ENCODE peak calls at places on chromosome 4, in six cellular contexts. One of them, this sample, is unnamed.

GRCh38 chr4:40211224-40212185 is 14.7 kb downstream of the RHOH start:
- DNase-seq in astrocyte: no peak
- DNase-seq in fibroblast of mammary gland: peak
- DNase-seq in pancreas: no peak
- DNase-seq in cardiac muscle cell: no peak
- DNase-seq in fibroblast of pulmonary artery: no peak
- DNase-seq in this sample: no peak

GRCh38 chr4:54066718-54067129 is 2.3 kb upstream of the CHIC2 start:
- DNase-seq in astrocyte: no peak
- DNase-seq in fibroblast of mammary gland: no peak
- DNase-seq in pancreas: no peak
- DNase-seq in cardiac muscle cell: no peak
- DNase-seq in fibroblast of pulmonary artery: peak
- DNase-seq in this sample: no peak

GRCh38 chr4:140718240-140718639 is 37.9 kb downstream of the TBC1D9 start:
- DNase-seq in astrocyte: peak
- DNase-seq in fibroblast of mammary gland: peak
- DNase-seq in pancreas: no peak
- DNase-seq in cardiac muscle cell: peak
- DNase-seq in fibroblast of pulmonary artery: peak
- DNase-seq in this sample: no peak

GRCh38 chr4:176262243-176262642 is 6.8 kb downstream of the ASB5 start:
- DNase-seq in astrocyte: no peak
- DNase-seq in fibroblast of mammary gland: no peak
- DNase-seq in pancreas: no peak
- DNase-seq in cardiac muscle cell: no peak
- DNase-seq in fibroblast of pulmonary artery: no peak
- DNase-seq in this sample: no peak

GRCh38 chr4:122334828-122335227 is 44.0 kb upstream of the ADAD1 start:
- DNase-seq in astrocyte: no peak
- DNase-seq in fibroblast of mammary gland: no peak
- DNase-seq in pancreas: no peak
- DNase-seq in cardiac muscle cell: no peak
- DNase-seq in fibroblast of pulmonary artery: no peak
- DNase-seq in this sample: no peak

GRCh38 chr4:114103908-114104307 is 124.5 kb upstream of the ARSJ start:
- DNase-seq in astrocyte: no peak
- DNase-seq in fibroblast of mammary gland: no peak
- DNase-seq in pancreas: no peak
- DNase-seq in cardiac muscle cell: no peak
- DNase-seq in fibroblast of pulmonary artery: no peak
- DNase-seq in this sample: no peak

GRCh38 chr4:55397024-55397520 is 1.3 kb downstream of the TMEM165 start:
- DNase-seq in astrocyte: peak
- DNase-seq in fibroblast of mammary gland: peak
- DNase-seq in pancreas: no peak
- DNase-seq in cardiac muscle cell: peak
- DNase-seq in fibroblast of pulmonary artery: peak
- DNase-seq in this sample: no peak

GRCh38 chr4:115648786-115649185 is 535.4 kb upstream of the NDST4 start:
- DNase-seq in astrocyte: no peak
- DNase-seq in fibroblast of mammary gland: no peak
- DNase-seq in pancreas: no peak
- DNase-seq in cardiac muscle cell: no peak
- DNase-seq in fibroblast of pulmonary artery: no peak
- DNase-seq in this sample: no peak

GRCh38 chr4:173485164-173485563 is 44.9 kb downstream of the HAND2 start:
- DNase-seq in astrocyte: peak
- DNase-seq in fibroblast of mammary gland: peak
- DNase-seq in pancreas: no peak
- DNase-seq in cardiac muscle cell: no peak
- DNase-seq in fibroblast of pulmonary artery: peak
- DNase-seq in this sample: no peak

GRCh38 chr4:8515316-8516060 is 64.7 kb upstream of the GPR78 start:
- DNase-seq in astrocyte: no peak
- DNase-seq in fibroblast of mammary gland: no peak
- DNase-seq in pancreas: no peak
- DNase-seq in cardiac muscle cell: peak
- DNase-seq in fibroblast of pulmonary artery: peak
- DNase-seq in this sample: no peak

GRCh38 chr4:111959202-111959601 is 186.1 kb upstream of the FAM241A start:
- DNase-seq in astrocyte: peak
- DNase-seq in fibroblast of mammary gland: peak
- DNase-seq in pancreas: no peak
- DNase-seq in cardiac muscle cell: peak
- DNase-seq in fibroblast of pulmonary artery: peak
- DNase-seq in this sample: no peak

GRCh38 chr4:2413821-2414610 is 4.4 kb downstream of the ZFYVE28 start:
- DNase-seq in astrocyte: no peak
- DNase-seq in fibroblast of mammary gland: no peak
- DNase-seq in pancreas: no peak
- DNase-seq in cardiac muscle cell: peak
- DNase-seq in fibroblast of pulmonary artery: peak
- DNase-seq in this sample: no peak

GRCh38 chr4:107036602-107037151 is 564 bp upstream of the DKK2 start:
- DNase-seq in astrocyte: no peak
- DNase-seq in fibroblast of mammary gland: no peak
- DNase-seq in pancreas: no peak
- DNase-seq in cardiac muscle cell: no peak
- DNase-seq in fibroblast of pulmonary artery: no peak
- DNase-seq in this sample: no peak

GRCh38 chr4:189974056-189974455 is 33.4 kb downstream of the FRG1 start:
- DNase-seq in astrocyte: no peak
- DNase-seq in fibroblast of mammary gland: peak
- DNase-seq in pancreas: no peak
- DNase-seq in cardiac muscle cell: peak
- DNase-seq in fibroblast of pulmonary artery: peak
- DNase-seq in this sample: no peak

GRCh38 chr4:134345249-134345648 is 143.7 kb upstream of the PABPC4L start:
- DNase-seq in astrocyte: no peak
- DNase-seq in fibroblast of mammary gland: no peak
- DNase-seq in pancreas: no peak
- DNase-seq in cardiac muscle cell: no peak
- DNase-seq in fibroblast of pulmonary artery: no peak
- DNase-seq in this sample: no peak

GRCh38 chr4:123453006-123453685 is 56.6 kb downstream of the SPRY1 start:
- DNase-seq in astrocyte: peak
- DNase-seq in fibroblast of mammary gland: peak
- DNase-seq in pancreas: no peak
- DNase-seq in cardiac muscle cell: no peak
- DNase-seq in fibroblast of pulmonary artery: no peak
- DNase-seq in this sample: no peak

GRCh38 chr4:2402053-2402452 is 16.4 kb downstream of the ZFYVE28 start:
- DNase-seq in astrocyte: peak
- DNase-seq in fibroblast of mammary gland: no peak
- DNase-seq in pancreas: peak
- DNase-seq in cardiac muscle cell: peak
- DNase-seq in fibroblast of pulmonary artery: peak
- DNase-seq in this sample: peak

GRCh38 chr4:120228086-120228485 is 161.4 kb upstream of the MAD2L1 start:
- DNase-seq in astrocyte: no peak
- DNase-seq in fibroblast of mammary gland: peak
- DNase-seq in pancreas: no peak
- DNase-seq in cardiac muscle cell: no peak
- DNase-seq in fibroblast of pulmonary artery: peak
- DNase-seq in this sample: no peak

GRCh38 chr4:44760142-44760898 is 34.0 kb upstream of the GNPDA2 start:
- DNase-seq in astrocyte: peak
- DNase-seq in fibroblast of mammary gland: peak
- DNase-seq in pancreas: no peak
- DNase-seq in cardiac muscle cell: peak
- DNase-seq in fibroblast of pulmonary artery: peak
- DNase-seq in this sample: peak

GRCh38 chr4:89283975-89284556 is 23.5 kb downstream of the GPRIN3 start:
- DNase-seq in astrocyte: no peak
- DNase-seq in fibroblast of mammary gland: no peak
- DNase-seq in pancreas: no peak
- DNase-seq in cardiac muscle cell: no peak
- DNase-seq in fibroblast of pulmonary artery: no peak
- DNase-seq in this sample: no peak

GRCh38 chr4:139986621-139987510 is 167.1 kb downstream of the MAML3 start:
- DNase-seq in astrocyte: peak
- DNase-seq in fibroblast of mammary gland: peak
- DNase-seq in pancreas: no peak
- DNase-seq in cardiac muscle cell: peak
- DNase-seq in fibroblast of pulmonary artery: peak
- DNase-seq in this sample: no peak

GRCh38 chr4:32472918-32473317 is 1752.7 kb downstream of the PCDH7 start:
- DNase-seq in astrocyte: no peak
- DNase-seq in fibroblast of mammary gland: peak
- DNase-seq in pancreas: no peak
- DNase-seq in cardiac muscle cell: no peak
- DNase-seq in fibroblast of pulmonary artery: no peak
- DNase-seq in this sample: no peak

GRCh38 chr4:188660796-188661195 is 521.6 kb downstream of the TRIML1 start:
- DNase-seq in astrocyte: no peak
- DNase-seq in fibroblast of mammary gland: no peak
- DNase-seq in pancreas: no peak
- DNase-seq in cardiac muscle cell: no peak
- DNase-seq in fibroblast of pulmonary artery: no peak
- DNase-seq in this sample: peak

GRCh38 chr4:92969650-92970370 is 666.0 kb downstream of the GRID2 start:
- DNase-seq in astrocyte: peak
- DNase-seq in fibroblast of mammary gland: peak
- DNase-seq in pancreas: no peak
- DNase-seq in cardiac muscle cell: peak
- DNase-seq in fibroblast of pulmonary artery: peak
- DNase-seq in this sample: no peak

GRCh38 chr4:103268746-103269145 is 70.6 kb upstream of the CENPE start:
- DNase-seq in astrocyte: no peak
- DNase-seq in fibroblast of mammary gland: no peak
- DNase-seq in pancreas: no peak
- DNase-seq in cardiac muscle cell: no peak
- DNase-seq in fibroblast of pulmonary artery: no peak
- DNase-seq in this sample: no peak

GRCh38 chr4:91596683-91597082 is 707.1 kb upstream of the GRID2 start:
- DNase-seq in astrocyte: no peak
- DNase-seq in fibroblast of mammary gland: no peak
- DNase-seq in pancreas: no peak
- DNase-seq in cardiac muscle cell: no peak
- DNase-seq in fibroblast of pulmonary artery: no peak
- DNase-seq in this sample: no peak

GRCh38 chr4:97123573-97123972 is 1019.7 kb downstream of the STPG2 start:
- DNase-seq in astrocyte: no peak
- DNase-seq in fibroblast of mammary gland: no peak
- DNase-seq in pancreas: no peak
- DNase-seq in cardiac muscle cell: no peak
- DNase-seq in fibroblast of pulmonary artery: no peak
- DNase-seq in this sample: no peak

GRCh38 chr4:17613761-17614415 is 553 bp upstream of the MED28 start:
- DNase-seq in astrocyte: peak
- DNase-seq in fibroblast of mammary gland: peak
- DNase-seq in pancreas: no peak
- DNase-seq in cardiac muscle cell: peak
- DNase-seq in fibroblast of pulmonary artery: peak
- DNase-seq in this sample: no peak

GRCh38 chr4:48169636-48170035 is 35.6 kb upstream of the TXK start:
- DNase-seq in astrocyte: no peak
- DNase-seq in fibroblast of mammary gland: no peak
- DNase-seq in pancreas: no peak
- DNase-seq in cardiac muscle cell: no peak
- DNase-seq in fibroblast of pulmonary artery: no peak
- DNase-seq in this sample: no peak

GRCh38 chr4:157222764-157223145 is 2.2 kb downstream of the GRIA2 start:
- DNase-seq in astrocyte: peak
- DNase-seq in fibroblast of mammary gland: no peak
- DNase-seq in pancreas: no peak
- DNase-seq in cardiac muscle cell: no peak
- DNase-seq in fibroblast of pulmonary artery: no peak
- DNase-seq in this sample: no peak

GRCh38 chr4:116070283-116070682 is 956.9 kb upstream of the NDST4 start:
- DNase-seq in astrocyte: peak
- DNase-seq in fibroblast of mammary gland: no peak
- DNase-seq in pancreas: no peak
- DNase-seq in cardiac muscle cell: no peak
- DNase-seq in fibroblast of pulmonary artery: no peak
- DNase-seq in this sample: no peak

GRCh38 chr4:37601527-37601926 is 84.6 kb downstream of the RELL1 start:
- DNase-seq in astrocyte: peak
- DNase-seq in fibroblast of mammary gland: peak
- DNase-seq in pancreas: no peak
- DNase-seq in cardiac muscle cell: peak
- DNase-seq in fibroblast of pulmonary artery: peak
- DNase-seq in this sample: no peak
- TF ChIP-seq CTCF in astrocyte: no peak
- TF ChIP-seq CTCF in fibroblast of mammary gland: no peak
- TF ChIP-seq CTCF in pancreas: no peak
- TF ChIP-seq CTCF in cardiac muscle cell: no peak
- TF ChIP-seq CTCF in fibroblast of pulmonary artery: no peak
- TF ChIP-seq CTCF in this sample: no peak

DNA sequence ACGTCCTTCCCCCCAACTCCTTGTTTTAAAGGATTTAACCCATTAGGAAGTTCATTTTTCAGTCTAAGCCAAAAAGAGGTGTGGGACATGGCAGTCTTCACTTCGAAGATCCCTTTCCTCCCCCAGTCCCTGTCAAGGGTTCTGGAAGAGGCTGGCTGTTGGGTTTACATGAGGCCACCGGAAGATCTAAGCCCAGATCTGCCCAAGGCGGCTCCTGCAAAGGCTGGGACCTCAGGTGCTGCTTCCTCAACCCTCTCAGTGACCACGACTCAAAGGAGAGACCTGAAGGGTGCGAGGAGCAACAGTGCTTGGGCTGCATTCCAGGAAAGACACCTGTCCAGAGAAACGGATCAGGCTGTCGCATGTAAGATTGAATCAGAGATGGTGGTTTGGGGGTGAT is 23.5 kb upstream of the ETNPPL start:
- DNase-seq in astrocyte: no peak
- DNase-seq in fibroblast of mammary gland: no peak
- DNase-seq in pancreas: no peak
- DNase-seq in cardiac muscle cell: no peak
- DNase-seq in fibroblast of pulmonary artery: no peak
- DNase-seq in this sample: no peak
- TF ChIP-seq CTCF in astrocyte: no peak
- TF ChIP-seq CTCF in fibroblast of mammary gland: no peak
- TF ChIP-seq CTCF in pancreas: no peak
- TF ChIP-seq CTCF in cardiac muscle cell: no peak
- TF ChIP-seq CTCF in fibroblast of pulmonary artery: no peak
- TF ChIP-seq CTCF in this sample: no peak

GRCh38 chr4:169045862-169046584 is 36.0 kb upstream of the CBR4 start:
- DNase-seq in astrocyte: no peak
- DNase-seq in fibroblast of mammary gland: no peak
- DNase-seq in pancreas: no peak
- DNase-seq in cardiac muscle cell: no peak
- DNase-seq in fibroblast of pulmonary artery: no peak
- DNase-seq in this sample: no peak
- TF ChIP-seq CTCF in astrocyte: no peak
- TF ChIP-seq CTCF in fibroblast of mammary gland: no peak
- TF ChIP-seq CTCF in pancreas: no peak
- TF ChIP-seq CTCF in cardiac muscle cell: peak
- TF ChIP-seq CTCF in fibroblast of pulmonary artery: peak
- TF ChIP-seq CTCF in this sample: no peak

DNA sequence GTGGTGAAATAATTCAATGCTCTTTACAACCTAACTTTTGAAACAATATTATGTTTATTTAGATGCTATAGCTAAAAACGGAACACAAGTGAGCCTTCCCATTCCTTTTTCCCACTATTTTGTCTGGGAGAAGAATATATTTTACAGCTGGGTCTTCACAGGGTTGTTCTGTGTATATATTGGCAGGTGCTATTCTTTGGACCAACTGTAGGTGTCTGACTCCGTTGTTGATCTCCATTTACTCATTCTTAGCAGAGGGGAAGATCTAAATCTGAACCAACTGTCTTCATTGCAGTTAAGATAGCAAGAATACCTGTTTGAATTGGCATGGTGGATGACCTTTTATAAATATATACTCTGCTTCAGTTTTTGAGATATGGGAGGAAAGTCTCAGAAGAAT is 257.4 kb downstream of the CFAP299 start:
- DNase-seq in astrocyte: no peak
- DNase-seq in fibroblast of mammary gland: no peak
- DNase-seq in pancreas: no peak
- DNase-seq in cardiac muscle cell: no peak
- DNase-seq in fibroblast of pulmonary artery: no peak
- DNase-seq in this sample: no peak
- TF ChIP-seq CTCF in astrocyte: peak
- TF ChIP-seq CTCF in fibroblast of mammary gland: no peak
- TF ChIP-seq CTCF in pancreas: no peak
- TF ChIP-seq CTCF in cardiac muscle cell: peak
- TF ChIP-seq CTCF in fibroblast of pulmonary artery: no peak
- TF ChIP-seq CTCF in this sample: peak

This sample was measured in neural crest cell.